ENCODE peak calls at places on chromosomes 1 and 21, in six cellular contexts. N, J, E, T, P and B are unnamed samples.

GRCh38 chr21:17045214-17045835 is 467.5 kb upstream of the CXADR start:
- DNase-seq in P (no peak), E (no peak), J (peak), N (no peak), T (peak), B (no peak)

GRCh38 chr1:182890927-182891610 is 51.9 kb downstream of the DHX9 start:
- DNase-seq in T (peak), P (no peak), E (no peak), N (no peak), J (no peak), B (no peak)

GRCh38 chr1:47868348-47868676 is 128.9 kb downstream of the TRABD2B start:
- DNase-seq in T (no peak), J (no peak), P (no peak), E (no peak), N (no peak), B (no peak)

GRCh38 chr21:35976929-35977328 is 83.4 kb downstream of the SETD4 start:
- DNase-seq in J (no peak), E (no peak), N (no peak), P (no peak), T (no peak), B (no peak)

GRCh38 chr1:108785880-108786279 is 39.4 kb downstream of the STXBP3 start:
- DNase-seq in P (no peak), N (no peak), E (no peak), J (no peak), T (no peak), B (no peak)

GRCh38 chr21:18840239-18840638 is 436.7 kb upstream of the TMPRSS15 start:
- DNase-seq in N (no peak), J (no peak), P (no peak), E (no peak), T (peak), B (no peak)

GRCh38 chr1:168512864-168513595 is 30.8 kb downstream of the XCL2 start:
- DNase-seq in P (no peak), N (no peak), E (no peak), T (no peak), J (no peak), B (no peak)

GRCh38 chr1:221392453-221392852 is 349.4 kb downstream of the DUSP10 start:
- DNase-seq in J (peak), P (no peak), N (no peak), T (no peak), E (no peak), B (no peak)

GRCh38 chr1:30515746-30516504 is 207.5 kb downstream of the MATN1 start:
- DNase-seq in E (no peak), P (no peak), N (no peak), J (no peak), T (no peak), B (no peak)

GRCh38 chr1:74205236-74205635 is 7.2 kb downstream of the FPGT start:
- DNase-seq in J (peak), T (peak), N (no peak), E (no peak), P (no peak), B (no peak)

GRCh38 chr1:117673405-117673804 is 67.6 kb downstream of the TENT5C start:
- DNase-seq in J (peak), T (no peak), N (no peak), E (no peak), P (no peak), B (no peak)

GRCh38 chr1:22861764-22862440 is 110.8 kb downstream of the LACTBL1 start:
- DNase-seq in E (peak), N (no peak), T (peak), J (peak), P (no peak), B (no peak)

GRCh38 chr1:202954057-202954745 is 3.9 kb downstream of the ADIPOR1 start:
- DNase-seq in J (no peak), T (no peak), E (no peak), P (no peak), N (no peak), B (no peak)

GRCh38 chr1:10299174-10299573 is 88.8 kb downstream of the KIF1B start:
- DNase-seq in E (no peak), P (no peak), J (peak), T (no peak), N (no peak), B (no peak)

GRCh38 chr1:114496091-114496490 is 14.9 kb downstream of the TRIM33 start:
- DNase-seq in E (no peak), P (no peak), J (no peak), T (no peak), N (no peak), B (no peak)